ENCODE peak calls at places on chromosome 4, in eight cellular contexts. One of them, this sample, is unnamed.

GRCh38 chr4:183173580-183174526 is 74.8 kb downstream of the WWC2 start:
- DNase-seq in CD4-positive, CD25-positive, alpha-beta regulatory T cell: no peak
- DNase-seq in OCI-LY7: no peak
- DNase-seq in neural progenitor cell: peak; percentile 62
- DNase-seq in lower lobe of right lung: no peak
- DNase-seq in heart left ventricle: no peak
- DNase-seq in tibial artery: no peak
- DNase-seq in psoas muscle: no peak
- DNase-seq in this sample: no peak

GRCh38 chr4:87093443-87094123 is 126.8 kb downstream of the KLHL8 start:
- DNase-seq in CD4-positive, CD25-positive, alpha-beta regulatory T cell: peak; percentile 6
- DNase-seq in OCI-LY7: peak; percentile 80
- DNase-seq in neural progenitor cell: peak; percentile 77
- DNase-seq in lower lobe of right lung: no peak
- DNase-seq in heart left ventricle: no peak
- DNase-seq in tibial artery: no peak
- DNase-seq in psoas muscle: no peak
- DNase-seq in this sample: no peak

GRCh38 chr4:159097144-159097543 is 5.7 kb upstream of the RAPGEF2 start:
- DNase-seq in CD4-positive, CD25-positive, alpha-beta regulatory T cell: no peak
- DNase-seq in OCI-LY7: no peak
- DNase-seq in neural progenitor cell: no peak
- DNase-seq in lower lobe of right lung: no peak
- DNase-seq in heart left ventricle: no peak
- DNase-seq in tibial artery: no peak
- DNase-seq in psoas muscle: no peak
- DNase-seq in this sample: no peak

GRCh38 chr4:94635172-94635571 is 122.6 kb upstream of the BMPR1B start:
- DNase-seq in CD4-positive, CD25-positive, alpha-beta regulatory T cell: no peak
- DNase-seq in OCI-LY7: no peak
- DNase-seq in neural progenitor cell: no peak
- DNase-seq in lower lobe of right lung: no peak
- DNase-seq in heart left ventricle: no peak
- DNase-seq in tibial artery: no peak
- DNase-seq in psoas muscle: no peak
- DNase-seq in this sample: no peak

GRCh38 chr4:185304944-185305690 is 90.6 kb downstream of the LRP2BP start:
- DNase-seq in CD4-positive, CD25-positive, alpha-beta regulatory T cell: no peak
- DNase-seq in OCI-LY7: peak; percentile 94
- DNase-seq in neural progenitor cell: peak; percentile 82
- DNase-seq in lower lobe of right lung: peak; percentile 67
- DNase-seq in heart left ventricle: no peak
- DNase-seq in tibial artery: no peak
- DNase-seq in psoas muscle: no peak
- DNase-seq in this sample: peak; percentile 63

GRCh38 chr4:89724716-89725115 is 112.2 kb downstream of the SNCA start:
- DNase-seq in CD4-positive, CD25-positive, alpha-beta regulatory T cell: no peak
- DNase-seq in OCI-LY7: no peak
- DNase-seq in neural progenitor cell: no peak
- DNase-seq in lower lobe of right lung: no peak
- DNase-seq in heart left ventricle: no peak
- DNase-seq in tibial artery: no peak
- DNase-seq in psoas muscle: no peak
- DNase-seq in this sample: no peak

GRCh38 chr4:1091561-1091995 is 21.8 kb downstream of the RNF212 start:
- DNase-seq in CD4-positive, CD25-positive, alpha-beta regulatory T cell: no peak
- DNase-seq in OCI-LY7: no peak
- DNase-seq in neural progenitor cell: no peak
- DNase-seq in lower lobe of right lung: no peak
- DNase-seq in heart left ventricle: no peak
- DNase-seq in tibial artery: no peak
- DNase-seq in psoas muscle: no peak
- DNase-seq in this sample: no peak

GRCh38 chr4:173214661-173215060 is 46.0 kb downstream of the GALNT7 start:
- DNase-seq in CD4-positive, CD25-positive, alpha-beta regulatory T cell: no peak
- DNase-seq in OCI-LY7: no peak
- DNase-seq in neural progenitor cell: no peak
- DNase-seq in lower lobe of right lung: no peak
- DNase-seq in heart left ventricle: no peak
- DNase-seq in tibial artery: no peak
- DNase-seq in psoas muscle: no peak
- DNase-seq in this sample: no peak

GRCh38 chr4:125365731-125366130 is 51.0 kb downstream of the FAT4 start:
- DNase-seq in CD4-positive, CD25-positive, alpha-beta regulatory T cell: no peak
- DNase-seq in OCI-LY7: no peak
- DNase-seq in neural progenitor cell: no peak
- DNase-seq in lower lobe of right lung: no peak
- DNase-seq in heart left ventricle: no peak
- DNase-seq in tibial artery: no peak
- DNase-seq in psoas muscle: no peak
- DNase-seq in this sample: peak; percentile 33

GRCh38 chr4:168478868-168479267 is 1.4 kb downstream of the DDX60L start:
- DNase-seq in CD4-positive, CD25-positive, alpha-beta regulatory T cell: no peak
- DNase-seq in OCI-LY7: no peak
- DNase-seq in neural progenitor cell: no peak
- DNase-seq in lower lobe of right lung: no peak
- DNase-seq in heart left ventricle: no peak
- DNase-seq in tibial artery: no peak
- DNase-seq in psoas muscle: no peak
- DNase-seq in this sample: no peak
- H3K4me1 ChIP-seq in CD4-positive, CD25-positive, alpha-beta regulatory T cell: peaks cover 50% of the 10 kb centered on the region
- H3K4me1 ChIP-seq in OCI-LY7: no peaks in the 10 kb centered on the region
- H3K4me1 ChIP-seq in neural progenitor cell: peaks cover 9% of the 10 kb centered on the region
- H3K4me1 ChIP-seq in lower lobe of right lung: peaks cover 19% of the 10 kb centered on the region
- H3K4me1 ChIP-seq in heart left ventricle: peaks cover 7% of the 10 kb centered on the region
- H3K4me1 ChIP-seq in tibial artery: no peaks in the 10 kb centered on the region
- H3K4me1 ChIP-seq in psoas muscle: peaks cover 14% of the 10 kb centered on the region
- H3K4me1 ChIP-seq in this sample: peaks cover 73% of the 10 kb centered on the region

DNA sequence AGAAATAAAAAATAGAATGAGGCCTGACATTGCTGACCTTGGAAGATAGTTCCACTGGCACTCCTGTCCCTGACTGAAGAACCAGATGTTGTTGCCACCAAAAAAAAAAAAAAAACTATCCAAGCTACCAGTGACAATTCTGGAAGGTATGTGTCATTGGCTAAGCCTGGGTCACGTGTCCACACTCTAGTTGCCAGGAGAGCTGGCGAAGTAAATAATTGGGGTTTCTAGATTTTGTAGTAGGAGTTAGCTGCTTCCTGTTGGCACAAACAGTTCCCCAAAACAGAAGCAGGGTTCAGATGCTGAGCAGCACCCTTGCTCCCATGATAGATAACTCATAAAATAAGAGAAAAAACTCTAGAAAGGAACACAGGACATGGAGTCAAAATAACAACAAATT is 20.5 kb downstream of the MND1 start:
- DNase-seq in CD4-positive, CD25-positive, alpha-beta regulatory T cell: no peak
- DNase-seq in OCI-LY7: no peak
- DNase-seq in neural progenitor cell: no peak
- DNase-seq in lower lobe of right lung: peak; percentile 61
- DNase-seq in heart left ventricle: no peak
- DNase-seq in tibial artery: no peak
- DNase-seq in psoas muscle: no peak
- DNase-seq in this sample: no peak
- H3K36me3 ChIP-seq in CD4-positive, CD25-positive, alpha-beta regulatory T cell: no peaks in the 10 kb centered on the region
- H3K36me3 ChIP-seq in OCI-LY7: peaks cover 95% of the 10 kb centered on the region
- H3K36me3 ChIP-seq in neural progenitor cell: peaks cover 7% of the 10 kb centered on the region
- H3K36me3 ChIP-seq in lower lobe of right lung: no peaks in the 10 kb centered on the region
- H3K36me3 ChIP-seq in heart left ventricle: no peaks in the 10 kb centered on the region
- H3K36me3 ChIP-seq in tibial artery: no peaks in the 10 kb centered on the region
- H3K36me3 ChIP-seq in psoas muscle: no peaks in the 10 kb centered on the region
- H3K36me3 ChIP-seq in this sample: no peaks in the 10 kb centered on the region

GRCh38 chr4:106017975-106018374 is 122.7 kb downstream of the NPNT start:
- DNase-seq in CD4-positive, CD25-positive, alpha-beta regulatory T cell: no peak
- DNase-seq in OCI-LY7: no peak
- DNase-seq in neural progenitor cell: no peak
- DNase-seq in lower lobe of right lung: no peak
- DNase-seq in heart left ventricle: no peak
- DNase-seq in tibial artery: no peak
- DNase-seq in psoas muscle: no peak
- DNase-seq in this sample: no peak

GRCh38 chr4:106022454-106022853 is 127.2 kb downstream of the NPNT start:
- DNase-seq in CD4-positive, CD25-positive, alpha-beta regulatory T cell: no peak
- DNase-seq in OCI-LY7: no peak
- DNase-seq in neural progenitor cell: no peak
- DNase-seq in lower lobe of right lung: no peak
- DNase-seq in heart left ventricle: no peak
- DNase-seq in tibial artery: no peak
- DNase-seq in psoas muscle: no peak
- DNase-seq in this sample: no peak

GRCh38 chr4:106021737-106022410 is 126.6 kb downstream of the NPNT start:
- DNase-seq in CD4-positive, CD25-positive, alpha-beta regulatory T cell: no peak
- DNase-seq in OCI-LY7: no peak
- DNase-seq in neural progenitor cell: no peak
- DNase-seq in lower lobe of right lung: no peak
- DNase-seq in heart left ventricle: no peak
- DNase-seq in tibial artery: no peak
- DNase-seq in psoas muscle: no peak
- DNase-seq in this sample: no peak

GRCh38 chr4:106019771-106020170 is 124.5 kb downstream of the NPNT start:
- DNase-seq in CD4-positive, CD25-positive, alpha-beta regulatory T cell: no peak
- DNase-seq in OCI-LY7: no peak
- DNase-seq in neural progenitor cell: no peak
- DNase-seq in lower lobe of right lung: no peak
- DNase-seq in heart left ventricle: no peak
- DNase-seq in tibial artery: no peak
- DNase-seq in psoas muscle: no peak
- DNase-seq in this sample: no peak
- H3K27ac ChIP-seq in CD4-positive, CD25-positive, alpha-beta regulatory T cell: no peak overlapping the region
- H3K27ac ChIP-seq in OCI-LY7: no peak overlapping the region
- H3K27ac ChIP-seq in neural progenitor cell: no peak overlapping the region
- H3K27ac ChIP-seq in lower lobe of right lung: no peak overlapping the region
- H3K27ac ChIP-seq in heart left ventricle: no peak overlapping the region
- H3K27ac ChIP-seq in tibial artery: no peak overlapping the region
- H3K27ac ChIP-seq in psoas muscle: no peak overlapping the region
- H3K27ac ChIP-seq in this sample: no peak overlapping the region

GRCh38 chr4:169160825-169161224 is 109.9 kb downstream of the SH3RF1 start:
- DNase-seq in CD4-positive, CD25-positive, alpha-beta regulatory T cell: no peak
- DNase-seq in OCI-LY7: no peak
- DNase-seq in neural progenitor cell: peak; percentile 50
- DNase-seq in lower lobe of right lung: no peak
- DNase-seq in heart left ventricle: no peak
- DNase-seq in tibial artery: peak; percentile 22
- DNase-seq in psoas muscle: peak; percentile 23
- DNase-seq in this sample: no peak
- H3K4me1 ChIP-seq in CD4-positive, CD25-positive, alpha-beta regulatory T cell: no peaks in the 10 kb centered on the region
- H3K4me1 ChIP-seq in OCI-LY7: no peaks in the 10 kb centered on the region
- H3K4me1 ChIP-seq in neural progenitor cell: peaks cover 8% of the 10 kb centered on the region
- H3K4me1 ChIP-seq in lower lobe of right lung: peaks cover 6% of the 10 kb centered on the region
- H3K4me1 ChIP-seq in heart left ventricle: peaks cover 4% of the 10 kb centered on the region
- H3K4me1 ChIP-seq in tibial artery: no peaks in the 10 kb centered on the region
- H3K4me1 ChIP-seq in psoas muscle: peaks cover 28% of the 10 kb centered on the region
- H3K4me1 ChIP-seq in this sample: peaks cover 7% of the 10 kb centered on the region

GRCh38 chr4:56104188-56104587 is 155.4 kb downstream of the CEP135 start:
- DNase-seq in CD4-positive, CD25-positive, alpha-beta regulatory T cell: no peak
- DNase-seq in OCI-LY7: no peak
- DNase-seq in neural progenitor cell: no peak
- DNase-seq in lower lobe of right lung: no peak
- DNase-seq in heart left ventricle: no peak
- DNase-seq in tibial artery: no peak
- DNase-seq in psoas muscle: no peak
- DNase-seq in this sample: no peak
- H3K36me3 ChIP-seq in CD4-positive, CD25-positive, alpha-beta regulatory T cell: no peaks in the 10 kb centered on the region
- H3K36me3 ChIP-seq in OCI-LY7: no peaks in the 10 kb centered on the region
- H3K36me3 ChIP-seq in neural progenitor cell: no peaks in the 10 kb centered on the region
- H3K36me3 ChIP-seq in lower lobe of right lung: no peaks in the 10 kb centered on the region
- H3K36me3 ChIP-seq in heart left ventricle: no peaks in the 10 kb centered on the region
- H3K36me3 ChIP-seq in tibial artery: no peaks in the 10 kb centered on the region
- H3K36me3 ChIP-seq in psoas muscle: no peaks in the 10 kb centered on the region
- H3K36me3 ChIP-seq in this sample: no peaks in the 10 kb centered on the region

DNA sequence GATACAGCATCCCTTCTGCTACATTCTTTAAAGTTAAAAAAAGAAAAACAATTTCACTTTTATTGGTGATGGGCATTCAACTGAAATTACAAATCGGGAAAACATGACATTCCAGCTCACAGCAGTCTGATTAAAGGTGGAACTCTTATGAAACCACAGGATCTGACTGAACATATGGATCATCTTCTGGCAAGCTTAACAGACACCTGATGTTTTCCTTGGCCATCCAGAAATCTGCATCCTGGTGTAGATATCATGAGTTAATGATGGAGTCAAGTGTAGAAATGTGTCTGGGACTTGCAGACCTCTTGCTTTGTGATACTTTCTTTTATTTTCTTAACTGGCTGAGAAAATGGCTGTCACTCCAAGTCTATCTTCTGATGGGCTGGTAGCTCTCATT is 167.9 kb downstream of the CBR4 start:
- DNase-seq in CD4-positive, CD25-positive, alpha-beta regulatory T cell: no peak
- DNase-seq in OCI-LY7: no peak
- DNase-seq in neural progenitor cell: no peak
- DNase-seq in lower lobe of right lung: no peak
- DNase-seq in heart left ventricle: no peak
- DNase-seq in tibial artery: no peak
- DNase-seq in psoas muscle: no peak
- DNase-seq in this sample: no peak
- H3K27ac ChIP-seq in CD4-positive, CD25-positive, alpha-beta regulatory T cell: no peak overlapping the region
- H3K27ac ChIP-seq in OCI-LY7: no peak overlapping the region
- H3K27ac ChIP-seq in neural progenitor cell: peak overlapping the region; percentile 7
- H3K27ac ChIP-seq in lower lobe of right lung: peak overlapping the region; percentile 14
- H3K27ac ChIP-seq in heart left ventricle: peak overlapping the region; percentile 97
- H3K27ac ChIP-seq in tibial artery: peak overlapping the region; percentile 98
- H3K27ac ChIP-seq in psoas muscle: no peak overlapping the region
- H3K27ac ChIP-seq in this sample: no peak overlapping the region